ENCODE peak calls at places on chromosomes 12 and 14, in ten cellular contexts. R, Y, D, Z, M, I, N, X, H and O are unnamed samples.

GRCh38 chr14:85417396-85417795 is 112.5 kb upstream of the FLRT2 start:
- DNase-seq in R (no peak), Y (no peak), D (no peak), Z (no peak), M (no peak), I (no peak), N (no peak), X (no peak), H (no peak), O (no peak)

GRCh38 chr14:72916174-72916573 is 10.1 kb upstream of the DCAF4 start:
- DNase-seq in R (no peak), Y (no peak), D (no peak), Z (no peak), M (no peak), I (no peak), N (no peak), X (no peak), H (peak; percentile 70), O (no peak)

GRCh38 chr14:101774814-101775213 is 13.3 kb downstream of the PPP2R5C start:
- DNase-seq in R (no peak), Y (peak; percentile 90), D (no peak), Z (no peak), M (no peak), I (no peak), N (no peak), X (no peak), H (no peak), O (no peak)

GRCh38 chr14:36214476-36215216 is 38.1 kb upstream of the PTCSC3 start:
- DNase-seq in R (no peak), Y (no peak), D (no peak), Z (peak; percentile 7), M (no peak), I (no peak), N (no peak), X (no peak), H (peak; percentile 44), O (no peak)

GRCh38 chr12:4849024-4849594 is 60.6 kb upstream of the KCNA1 start:
- DNase-seq in R (peak; percentile 47), Y (peak; percentile 67), D (no peak), Z (peak; percentile 15), M (peak; percentile 42), I (peak; percentile 38), N (peak; percentile 8), X (no peak), H (peak; percentile 37), O (no peak)

GRCh38 chr14:96177766-96178377 is 26.8 kb upstream of the BDKRB2 start:
- DNase-seq in R (no peak), Y (peak; percentile 16), D (no peak), Z (no peak), M (no peak), I (no peak), N (no peak), X (no peak), H (no peak), O (no peak)

GRCh38 chr12:106135781-106136180 is 3.0 kb downstream of the NUAK1 start:
- DNase-seq in R (no peak), Y (no peak), D (no peak), Z (peak; percentile 9), M (no peak), I (no peak), N (no peak), X (no peak), H (peak; percentile 21), O (no peak)

GRCh38 chr12:49603721-49604120 is 1.7 kb downstream of the FAM186B start:
- DNase-seq in R (no peak), Y (no peak), D (no peak), Z (no peak), M (no peak), I (no peak), N (no peak), X (no peak), H (no peak), O (no peak)

GRCh38 chr14:38208825-38209562 is 1.3 kb downstream of the SSTR1 start:
- DNase-seq in R (no peak), Y (no peak), D (peak; percentile 83), Z (peak; percentile 82), M (peak; percentile 28), I (no peak), N (no peak), X (peak; percentile 63), H (peak; percentile 64), O (peak; percentile 44)

GRCh38 chr14:99789581-99789980 is 3.6 kb upstream of the EML1 start:
- DNase-seq in R (no peak), Y (no peak), D (no peak), Z (no peak), M (no peak), I (no peak), N (no peak), X (no peak), H (no peak), O (no peak)